ENCODE peak calls at places on chromosomes 12 and 14, in nine cellular contexts. S is activated CD4-positive, CD25-positive, alpha-beta regulatory T cell; D is GM23248; G is HTR-8/SVneo; K is stimulated activated CD4-positive, alpha-beta T cell treated with anti-CD3 and anti-CD28 coated beads, Interleukin-4, amount 100 ng/mL, for 48 hours; J is AG08396; E is fibroblast of the conjunctiva; V is GM23338; W is activated naive CD4-positive, alpha-beta T cell. R is an unnamed sample.

GRCh38 chr12:112979281-112979680 is 962 bp downstream of the OAS2 start:
- DNase-seq in S (peak), D (no peak), G (no peak), K (peak), J (no peak), E (no peak), V (no peak), W (no peak), R (no peak)

GRCh38 chr12:104741497-104742367 is 216.4 kb downstream of the SLC41A2 start:
- DNase-seq in S (no peak), D (no peak), G (no peak), K (no peak), J (no peak), E (no peak), V (peak), W (no peak), R (no peak)

GRCh38 chr14:64303471-64303917 is 9.3 kb upstream of the ESR2 start:
- DNase-seq in S (no peak), D (peak), G (peak), K (no peak), J (peak), E (peak), V (peak), W (no peak), R (peak)

GRCh38 chr12:123094349-123095073 is 56.4 kb downstream of the PITPNM2 start:
- DNase-seq in S (no peak), D (peak), G (peak), K (no peak), J (peak), E (no peak), V (no peak), W (no peak), R (no peak)

GRCh38 chr12:18502422-18502821 is 235.4 kb downstream of the PLCZ1 start:
- DNase-seq in S (no peak), D (no peak), G (no peak), K (no peak), J (no peak), E (no peak), V (no peak), W (no peak), R (peak)

GRCh38 chr12:11862794-11863193 is 207.9 kb upstream of the BCL2L14 start:
- DNase-seq in S (no peak), D (peak), G (no peak), K (no peak), J (peak), E (peak), V (no peak), W (no peak), R (peak)

GRCh38 chr12:46101121-46101869 is 110.9 kb upstream of the SCAF11 start:
- DNase-seq in S (no peak), D (peak), G (no peak), K (no peak), J (no peak), E (no peak), V (no peak), W (no peak), R (no peak)

GRCh38 chr12:59808317-59808910 is 212.6 kb downstream of the SLC16A7 start:
- DNase-seq in S (no peak), D (peak), G (peak), K (no peak), J (peak), E (peak), V (peak), W (no peak), R (peak)

GRCh38 chr14:105209091-105209490 is 28.0 kb upstream of the NUDT14 start:
- DNase-seq in S (no peak), D (no peak), G (no peak), K (no peak), J (no peak), E (no peak), V (no peak), W (no peak), R (no peak)

GRCh38 chr14:99422220-99423010 is 58.2 kb downstream of the SETD3 start:
- DNase-seq in S (no peak), D (no peak), G (no peak), K (no peak), J (no peak), E (no peak), V (no peak), W (no peak), R (peak)

GRCh38 chr14:72554401-72554800 is 339.5 kb downstream of the DPF3 start:
- DNase-seq in S (no peak), D (no peak), G (no peak), K (no peak), J (no peak), E (no peak), V (no peak), W (no peak), R (no peak)

GRCh38 chr12:20400003-20400402 is 31.7 kb downstream of the PDE3A start:
- DNase-seq in S (no peak), D (no peak), G (no peak), K (no peak), J (no peak), E (no peak), V (no peak), W (no peak), R (no peak)

GRCh38 chr14:54333511-54333910 is 63.3 kb upstream of the CDKN3 start:
- DNase-seq in S (no peak), D (no peak), G (no peak), K (no peak), J (no peak), E (no peak), V (no peak), W (no peak), R (no peak)

GRCh38 chr12:27424631-27425230 is 21.8 kb upstream of the SMCO2 start:
- DNase-seq in S (no peak), D (peak), G (no peak), K (no peak), J (peak), E (peak), V (peak), W (no peak), R (peak)

GRCh38 chr12:11497995-11498394 is 102.6 kb upstream of the PRB2 start:
- DNase-seq in S (no peak), D (no peak), G (no peak), K (no peak), J (no peak), E (no peak), V (no peak), W (no peak), R (no peak)

GRCh38 chr14:29222671-29223268 is 456.2 kb downstream of the FOXG1 start:
- DNase-seq in S (no peak), D (peak), G (peak), K (no peak), J (peak), E (peak), V (peak), W (no peak), R (peak)

R was measured in NCI-H146.